ENCODE peak calls at places on chromosomes 5 and 9, in ten cellular contexts. X is NCI-H1092; B is ovary; E is aorta; D is AG08395; Q is GM12865; V is activated CD4-positive, alpha-beta T cell treated with anti-CD3 and anti-CD28 coated beads for 24 hours; N is AG09319; R is NCI-H345; S is HTR-8/SVneo. Z is an unnamed sample.

GRCh38 chr9:35538361-35539234 is 48.7 kb downstream of the RUSC2 start:
- DNase-seq in X (no peak), B (peak; percentile 78), E (peak; percentile 91), D (peak; percentile 82), Q (no peak), V (no peak), N (peak; percentile 60), R (no peak), S (no peak), Z (peak; percentile 79)

GRCh38 chr5:41891066-41891707 is 13.0 kb upstream of the RIMOC1 start:
- DNase-seq in X (no peak), B (no peak), E (no peak), D (no peak), Q (no peak), V (no peak), N (no peak), R (no peak), S (no peak), Z (no peak)

GRCh38 chr9:95091574-95091970 is 225.9 kb downstream of the FANCC start:
- DNase-seq in X (no peak), B (no peak), E (peak; percentile 75), D (peak; percentile 25), Q (no peak), V (no peak), N (no peak), R (no peak), S (no peak), Z (no peak)

GRCh38 chr5:152532714-152533113 is 127.6 kb upstream of the NMUR2 start:
- DNase-seq in X (peak; percentile 54), B (no peak), E (no peak), D (peak; percentile 46), Q (peak; percentile 55), V (no peak), N (peak; percentile 18), R (peak; percentile 79), S (peak; percentile 41), Z (no peak)

GRCh38 chr5:36820900-36821299 is 55.7 kb upstream of the NIPBL start:
- DNase-seq in X (no peak), B (no peak), E (no peak), D (no peak), Q (no peak), V (no peak), N (no peak), R (peak; percentile 90), S (no peak), Z (no peak)

GRCh38 chr9:5631021-5631420 is 2.1 kb downstream of the RIC1 start:
- DNase-seq in X (no peak), B (no peak), E (no peak), D (no peak), Q (no peak), V (no peak), N (no peak), R (no peak), S (no peak), Z (no peak)

GRCh38 chr9:128389395-128390149 is 18.4 kb downstream of the URM1 start:
- DNase-seq in X (peak; percentile 71), B (no peak), E (no peak), D (no peak), Q (no peak), V (no peak), N (no peak), R (no peak), S (no peak), Z (peak; percentile 33)

GRCh38 chr5:107090471-107090870 is 580.3 kb downstream of the EFNA5 start:
- DNase-seq in X (no peak), B (no peak), E (no peak), D (no peak), Q (no peak), V (no peak), N (no peak), R (no peak), S (no peak), Z (no peak)

GRCh38 chr5:175115831-175116230 is 328.2 kb downstream of the DRD1 start:
- DNase-seq in X (no peak), B (no peak), E (no peak), D (no peak), Q (no peak), V (no peak), N (no peak), R (no peak), S (no peak), Z (no peak)

GRCh38 chr5:177369050-177369912 is 11.6 kb downstream of the RGS14 start:
- DNase-seq in X (no peak), B (no peak), E (no peak), D (peak; percentile 55), Q (peak; percentile 46), V (no peak), N (no peak), R (no peak), S (peak; percentile 64), Z (no peak)

GRCh38 chr5:134552301-134552700 is 26.8 kb downstream of the JADE2 start:
- DNase-seq in X (no peak), B (peak; percentile 80), E (peak; percentile 94), D (peak; percentile 74), Q (no peak), V (no peak), N (peak; percentile 80), R (no peak), S (no peak), Z (no peak)

GRCh38 chr5:69083412-69083811 is 10.4 kb upstream of the SLC30A5 start:
- DNase-seq in X (no peak), B (no peak), E (no peak), D (no peak), Q (no peak), V (no peak), N (no peak), R (no peak), S (no peak), Z (no peak)

GRCh38 chr5:106454651-106455415 is 1215.9 kb downstream of the EFNA5 start:
- DNase-seq in X (no peak), B (no peak), E (no peak), D (no peak), Q (peak; percentile 47), V (no peak), N (no peak), R (no peak), S (no peak), Z (no peak)

GRCh38 chr5:150361301-150361700 is 3.8 kb downstream of the TCOF1 start:
- DNase-seq in X (no peak), B (no peak), E (no peak), D (no peak), Q (peak; percentile 69), V (no peak), N (no peak), R (no peak), S (no peak), Z (no peak)

GRCh38 chr5:17374973-17375844 is 122.8 kb upstream of the TAF11L2 start:
- DNase-seq in X (no peak), B (no peak), E (no peak), D (no peak), Q (no peak), V (no peak), N (no peak), R (no peak), S (peak; percentile 62), Z (no peak)

GRCh38 chr9:130128782-130129424 is 43.3 kb upstream of the NCS1 start:
- DNase-seq in X (no peak), B (no peak), E (no peak), D (peak; percentile 22), Q (peak; percentile 79), V (peak; percentile 20), N (peak; percentile 73), R (no peak), S (peak; percentile 53), Z (no peak)

GRCh38 chr5:111169269-111169668 is 54.9 kb upstream of the CAMK4 start:
- DNase-seq in X (no peak), B (no peak), E (no peak), D (no peak), Q (no peak), V (no peak), N (no peak), R (no peak), S (no peak), Z (no peak)

GRCh38 chr5:149735066-149735465 is 5.0 kb downstream of the PPARGC1B start:
- DNase-seq in X (no peak), B (no peak), E (no peak), D (no peak), Q (no peak), V (no peak), N (no peak), R (no peak), S (peak; percentile 45), Z (no peak)

GRCh38 chr5:110865400-110866094 is 126.7 kb downstream of the SLC25A46 start:
- DNase-seq in X (no peak), B (no peak), E (no peak), D (peak; percentile 9), Q (peak; percentile 55), V (no peak), N (no peak), R (no peak), S (no peak), Z (no peak)

GRCh38 chr5:149799119-149799623 is 69.1 kb downstream of the PPARGC1B start:
- DNase-seq in X (peak; percentile 16), B (peak; percentile 59), E (peak; percentile 67), D (peak; percentile 97), Q (no peak), V (no peak), N (peak; percentile 19), R (peak; percentile 56), S (peak; percentile 91), Z (no peak)

GRCh38 chr9:72443855-72444254 is 77.6 kb upstream of the TMC1 start:
- DNase-seq in X (no peak), B (no peak), E (no peak), D (no peak), Q (peak; percentile 91), V (no peak), N (no peak), R (no peak), S (peak; percentile 28), Z (no peak)

GRCh38 chr9:100426532-100427365 is at the start of gene MSANTD3:
- DNase-seq in X (peak; percentile 49), B (peak; percentile 75), E (peak; percentile 86), D (peak; percentile 78), Q (peak; percentile 68), V (peak; percentile 21), N (no peak), R (peak; percentile 63), S (peak; percentile 41), Z (no peak)

GRCh38 chr5:3124410-3124809 is 372.9 kb upstream of the IRX2 start:
- DNase-seq in X (no peak), B (no peak), E (no peak), D (no peak), Q (no peak), V (no peak), N (no peak), R (no peak), S (no peak), Z (no peak)

GRCh38 chr5:169044982-169045381 is 256.0 kb downstream of the SLIT3 start:
- DNase-seq in X (no peak), B (no peak), E (no peak), D (no peak), Q (no peak), V (no peak), N (no peak), R (no peak), S (no peak), Z (no peak)

GRCh38 chr5:127634007-127634406 is 14.9 kb upstream of the CTXN3 start:
- DNase-seq in X (no peak), B (no peak), E (no peak), D (no peak), Q (no peak), V (no peak), N (no peak), R (no peak), S (no peak), Z (no peak)

GRCh38 chr9:86902606-86903460 is 44.5 kb downstream of the GAS1 start:
- DNase-seq in X (no peak), B (peak; percentile 25), E (no peak), D (no peak), Q (no peak), V (no peak), N (no peak), R (no peak), S (no peak), Z (no peak)

GRCh38 chr9:128244443-128245226 is 31.2 kb downstream of the GOLGA2 start:
- DNase-seq in X (no peak), B (peak; percentile 72), E (peak; percentile 88), D (peak; percentile 92), Q (no peak), V (no peak), N (peak; percentile 91), R (no peak), S (no peak), Z (no peak)

GRCh38 chr5:78509884-78510769 is 138.4 kb downstream of the LHFPL2 start:
- DNase-seq in X (no peak), B (peak; percentile 57), E (peak; percentile 91), D (no peak), Q (peak; percentile 70), V (no peak), N (no peak), R (peak; percentile 45), S (no peak), Z (no peak)

Z was measured in amygdala.